ENCODE peak calls at places on chromosomes 16 and 17, in nine cellular contexts. One of them, this sample, is unnamed.

GRCh38 chr17:56489980-56490379 is 103.5 kb upstream of the NOG start:
- DNase-seq in NCI-H2081: no peak
- DNase-seq in effector CD4-positive, alpha-beta T cell: no peak
- DNase-seq in stimulated activated CD8-positive, alpha-beta memory T cell treated with anti-CD3 and anti-CD28 coated beads, Interleukin-12 subunit alpha, Interleukin-12 subunit beta, amount 100 ng/mL, for 4 hours: no peak
- DNase-seq in brain microvascular endothelial cell: no peak
- DNase-seq in hypothalamus: no peak
- DNase-seq in posterior cingulate gyrus: no peak
- DNase-seq in fibroblast of lung: no peak
- DNase-seq in GDM1: no peak
- DNase-seq in this sample: no peak

GRCh38 chr16:89298826-89299225 is 81.3 kb downstream of the ZNF778 start:
- DNase-seq in NCI-H2081: no peak
- DNase-seq in effector CD4-positive, alpha-beta T cell: no peak
- DNase-seq in stimulated activated CD8-positive, alpha-beta memory T cell treated with anti-CD3 and anti-CD28 coated beads, Interleukin-12 subunit alpha, Interleukin-12 subunit beta, amount 100 ng/mL, for 4 hours: no peak
- DNase-seq in brain microvascular endothelial cell: no peak
- DNase-seq in hypothalamus: no peak
- DNase-seq in posterior cingulate gyrus: no peak
- DNase-seq in fibroblast of lung: no peak
- DNase-seq in GDM1: no peak
- DNase-seq in this sample: no peak

GRCh38 chr17:9002610-9003354 is 18.5 kb upstream of the NTN1 start:
- DNase-seq in NCI-H2081: no peak
- DNase-seq in effector CD4-positive, alpha-beta T cell: no peak
- DNase-seq in stimulated activated CD8-positive, alpha-beta memory T cell treated with anti-CD3 and anti-CD28 coated beads, Interleukin-12 subunit alpha, Interleukin-12 subunit beta, amount 100 ng/mL, for 4 hours: no peak
- DNase-seq in brain microvascular endothelial cell: no peak
- DNase-seq in hypothalamus: no peak
- DNase-seq in posterior cingulate gyrus: peak; percentile 68
- DNase-seq in fibroblast of lung: peak; percentile 30
- DNase-seq in GDM1: no peak
- DNase-seq in this sample: peak; percentile 52

GRCh38 chr16:20319406-20319805 is 7.9 kb downstream of the GP2 start:
- DNase-seq in NCI-H2081: no peak
- DNase-seq in effector CD4-positive, alpha-beta T cell: no peak
- DNase-seq in stimulated activated CD8-positive, alpha-beta memory T cell treated with anti-CD3 and anti-CD28 coated beads, Interleukin-12 subunit alpha, Interleukin-12 subunit beta, amount 100 ng/mL, for 4 hours: no peak
- DNase-seq in brain microvascular endothelial cell: no peak
- DNase-seq in hypothalamus: no peak
- DNase-seq in posterior cingulate gyrus: no peak
- DNase-seq in fibroblast of lung: no peak
- DNase-seq in GDM1: no peak
- DNase-seq in this sample: no peak

GRCh38 chr17:32192379-32192778 is 50.1 kb downstream of the RHOT1 start:
- DNase-seq in NCI-H2081: no peak
- DNase-seq in effector CD4-positive, alpha-beta T cell: no peak
- DNase-seq in stimulated activated CD8-positive, alpha-beta memory T cell treated with anti-CD3 and anti-CD28 coated beads, Interleukin-12 subunit alpha, Interleukin-12 subunit beta, amount 100 ng/mL, for 4 hours: no peak
- DNase-seq in brain microvascular endothelial cell: peak; percentile 19
- DNase-seq in hypothalamus: no peak
- DNase-seq in posterior cingulate gyrus: no peak
- DNase-seq in fibroblast of lung: peak; percentile 58
- DNase-seq in GDM1: no peak
- DNase-seq in this sample: no peak

GRCh38 chr17:64732336-64733006 is 70.4 kb upstream of the SMURF2 start:
- DNase-seq in NCI-H2081: no peak
- DNase-seq in effector CD4-positive, alpha-beta T cell: no peak
- DNase-seq in stimulated activated CD8-positive, alpha-beta memory T cell treated with anti-CD3 and anti-CD28 coated beads, Interleukin-12 subunit alpha, Interleukin-12 subunit beta, amount 100 ng/mL, for 4 hours: no peak
- DNase-seq in brain microvascular endothelial cell: peak; percentile 62
- DNase-seq in hypothalamus: no peak
- DNase-seq in posterior cingulate gyrus: no peak
- DNase-seq in fibroblast of lung: peak; percentile 80
- DNase-seq in GDM1: no peak
- DNase-seq in this sample: no peak

GRCh38 chr16:3836641-3837040 is 43.9 kb downstream of the CREBBP start:
- DNase-seq in NCI-H2081: no peak
- DNase-seq in effector CD4-positive, alpha-beta T cell: no peak
- DNase-seq in stimulated activated CD8-positive, alpha-beta memory T cell treated with anti-CD3 and anti-CD28 coated beads, Interleukin-12 subunit alpha, Interleukin-12 subunit beta, amount 100 ng/mL, for 4 hours: no peak
- DNase-seq in brain microvascular endothelial cell: no peak
- DNase-seq in hypothalamus: no peak
- DNase-seq in posterior cingulate gyrus: no peak
- DNase-seq in fibroblast of lung: no peak
- DNase-seq in GDM1: no peak
- DNase-seq in this sample: peak; percentile 76

GRCh38 chr16:58655215-58655596 is 25.6 kb upstream of the CNOT1 start:
- DNase-seq in NCI-H2081: no peak
- DNase-seq in effector CD4-positive, alpha-beta T cell: no peak
- DNase-seq in stimulated activated CD8-positive, alpha-beta memory T cell treated with anti-CD3 and anti-CD28 coated beads, Interleukin-12 subunit alpha, Interleukin-12 subunit beta, amount 100 ng/mL, for 4 hours: no peak
- DNase-seq in brain microvascular endothelial cell: no peak
- DNase-seq in hypothalamus: no peak
- DNase-seq in posterior cingulate gyrus: no peak
- DNase-seq in fibroblast of lung: no peak
- DNase-seq in GDM1: no peak
- DNase-seq in this sample: no peak

GRCh38 chr17:54353789-54354525 is 531.2 kb downstream of the KIF2B start:
- DNase-seq in NCI-H2081: no peak
- DNase-seq in effector CD4-positive, alpha-beta T cell: no peak
- DNase-seq in stimulated activated CD8-positive, alpha-beta memory T cell treated with anti-CD3 and anti-CD28 coated beads, Interleukin-12 subunit alpha, Interleukin-12 subunit beta, amount 100 ng/mL, for 4 hours: no peak
- DNase-seq in brain microvascular endothelial cell: no peak
- DNase-seq in hypothalamus: no peak
- DNase-seq in posterior cingulate gyrus: no peak
- DNase-seq in fibroblast of lung: no peak
- DNase-seq in GDM1: no peak
- DNase-seq in this sample: no peak

GRCh38 chr17:1486802-1487695 is 5.4 kb downstream of the MYO1C start:
- DNase-seq in NCI-H2081: no peak
- DNase-seq in effector CD4-positive, alpha-beta T cell: peak; percentile 71
- DNase-seq in stimulated activated CD8-positive, alpha-beta memory T cell treated with anti-CD3 and anti-CD28 coated beads, Interleukin-12 subunit alpha, Interleukin-12 subunit beta, amount 100 ng/mL, for 4 hours: peak; percentile 72
- DNase-seq in brain microvascular endothelial cell: peak; percentile 34
- DNase-seq in hypothalamus: no peak
- DNase-seq in posterior cingulate gyrus: no peak
- DNase-seq in fibroblast of lung: peak; percentile 67
- DNase-seq in GDM1: no peak
- DNase-seq in this sample: peak; percentile 94

GRCh38 chr16:84526794-84527485 is 22.5 kb upstream of the MEAK7 start:
- DNase-seq in NCI-H2081: no peak
- DNase-seq in effector CD4-positive, alpha-beta T cell: no peak
- DNase-seq in stimulated activated CD8-positive, alpha-beta memory T cell treated with anti-CD3 and anti-CD28 coated beads, Interleukin-12 subunit alpha, Interleukin-12 subunit beta, amount 100 ng/mL, for 4 hours: no peak
- DNase-seq in brain microvascular endothelial cell: no peak
- DNase-seq in hypothalamus: no peak
- DNase-seq in posterior cingulate gyrus: peak; percentile 79
- DNase-seq in fibroblast of lung: peak; percentile 85
- DNase-seq in GDM1: no peak
- DNase-seq in this sample: peak; percentile 40

GRCh38 chr16:74709477-74709877 is 8.8 kb upstream of the MLKL start:
- DNase-seq in NCI-H2081: peak; percentile 50
- DNase-seq in effector CD4-positive, alpha-beta T cell: peak; percentile 75
- DNase-seq in stimulated activated CD8-positive, alpha-beta memory T cell treated with anti-CD3 and anti-CD28 coated beads, Interleukin-12 subunit alpha, Interleukin-12 subunit beta, amount 100 ng/mL, for 4 hours: peak; percentile 62
- DNase-seq in brain microvascular endothelial cell: peak; percentile 49
- DNase-seq in hypothalamus: peak; percentile 43
- DNase-seq in posterior cingulate gyrus: peak; percentile 94
- DNase-seq in fibroblast of lung: peak; percentile 50
- DNase-seq in GDM1: peak; percentile 18
- DNase-seq in this sample: peak; percentile 95

GRCh38 chr17:44878627-44879221 is 20.5 kb downstream of the EFTUD2 start:
- DNase-seq in NCI-H2081: peak; percentile 31
- DNase-seq in effector CD4-positive, alpha-beta T cell: no peak
- DNase-seq in stimulated activated CD8-positive, alpha-beta memory T cell treated with anti-CD3 and anti-CD28 coated beads, Interleukin-12 subunit alpha, Interleukin-12 subunit beta, amount 100 ng/mL, for 4 hours: no peak
- DNase-seq in brain microvascular endothelial cell: peak; percentile 16
- DNase-seq in hypothalamus: no peak
- DNase-seq in posterior cingulate gyrus: no peak
- DNase-seq in fibroblast of lung: peak; percentile 20
- DNase-seq in GDM1: no peak
- DNase-seq in this sample: peak; percentile 68

GRCh38 chr17:68248199-68248825 is 469 bp downstream of the AMZ2 start:
- DNase-seq in NCI-H2081: no peak
- DNase-seq in effector CD4-positive, alpha-beta T cell: no peak
- DNase-seq in stimulated activated CD8-positive, alpha-beta memory T cell treated with anti-CD3 and anti-CD28 coated beads, Interleukin-12 subunit alpha, Interleukin-12 subunit beta, amount 100 ng/mL, for 4 hours: no peak
- DNase-seq in brain microvascular endothelial cell: peak; percentile 51
- DNase-seq in hypothalamus: peak; percentile 81
- DNase-seq in posterior cingulate gyrus: no peak
- DNase-seq in fibroblast of lung: peak; percentile 66
- DNase-seq in GDM1: no peak
- DNase-seq in this sample: no peak

GRCh38 chr16:66070140-66070887 is 296.2 kb upstream of the CDH5 start:
- DNase-seq in NCI-H2081: no peak
- DNase-seq in effector CD4-positive, alpha-beta T cell: no peak
- DNase-seq in stimulated activated CD8-positive, alpha-beta memory T cell treated with anti-CD3 and anti-CD28 coated beads, Interleukin-12 subunit alpha, Interleukin-12 subunit beta, amount 100 ng/mL, for 4 hours: no peak
- DNase-seq in brain microvascular endothelial cell: no peak
- DNase-seq in hypothalamus: peak; percentile 1
- DNase-seq in posterior cingulate gyrus: no peak
- DNase-seq in fibroblast of lung: peak; percentile 73
- DNase-seq in GDM1: no peak
- DNase-seq in this sample: no peak

GRCh38 chr16:67284699-67285646 is 5.6 kb downstream of the PLEKHG4 start:
- DNase-seq in NCI-H2081: peak; percentile 81
- DNase-seq in effector CD4-positive, alpha-beta T cell: no peak
- DNase-seq in stimulated activated CD8-positive, alpha-beta memory T cell treated with anti-CD3 and anti-CD28 coated beads, Interleukin-12 subunit alpha, Interleukin-12 subunit beta, amount 100 ng/mL, for 4 hours: no peak
- DNase-seq in brain microvascular endothelial cell: no peak
- DNase-seq in hypothalamus: no peak
- DNase-seq in posterior cingulate gyrus: peak; percentile 78
- DNase-seq in fibroblast of lung: peak; percentile 26
- DNase-seq in GDM1: no peak
- DNase-seq in this sample: peak; percentile 36

GRCh38 chr17:7213895-7214299 is 5.7 kb downstream of the DLG4 start:
- DNase-seq in NCI-H2081: peak; percentile 84
- DNase-seq in effector CD4-positive, alpha-beta T cell: peak; percentile 75
- DNase-seq in stimulated activated CD8-positive, alpha-beta memory T cell treated with anti-CD3 and anti-CD28 coated beads, Interleukin-12 subunit alpha, Interleukin-12 subunit beta, amount 100 ng/mL, for 4 hours: no peak
- DNase-seq in brain microvascular endothelial cell: peak; percentile 70
- DNase-seq in hypothalamus: no peak
- DNase-seq in posterior cingulate gyrus: peak; percentile 91
- DNase-seq in fibroblast of lung: peak; percentile 77
- DNase-seq in GDM1: peak; percentile 68
- DNase-seq in this sample: peak; percentile 77

GRCh38 chr16:70638814-70639792 is 7.3 kb upstream of the IL34 start:
- DNase-seq in NCI-H2081: no peak
- DNase-seq in effector CD4-positive, alpha-beta T cell: no peak
- DNase-seq in stimulated activated CD8-positive, alpha-beta memory T cell treated with anti-CD3 and anti-CD28 coated beads, Interleukin-12 subunit alpha, Interleukin-12 subunit beta, amount 100 ng/mL, for 4 hours: no peak
- DNase-seq in brain microvascular endothelial cell: peak; percentile 92
- DNase-seq in hypothalamus: no peak
- DNase-seq in posterior cingulate gyrus: no peak
- DNase-seq in fibroblast of lung: peak; percentile 80
- DNase-seq in GDM1: no peak
- DNase-seq in this sample: peak; percentile 40

GRCh38 chr16:17921357-17921978 is 415.1 kb downstream of the NPIPA8 start:
- DNase-seq in NCI-H2081: no peak
- DNase-seq in effector CD4-positive, alpha-beta T cell: peak; percentile 14
- DNase-seq in stimulated activated CD8-positive, alpha-beta memory T cell treated with anti-CD3 and anti-CD28 coated beads, Interleukin-12 subunit alpha, Interleukin-12 subunit beta, amount 100 ng/mL, for 4 hours: peak; percentile 4
- DNase-seq in brain microvascular endothelial cell: no peak
- DNase-seq in hypothalamus: no peak
- DNase-seq in posterior cingulate gyrus: no peak
- DNase-seq in fibroblast of lung: no peak
- DNase-seq in GDM1: peak; percentile 17
- DNase-seq in this sample: peak; percentile 32

GRCh38 chr17:61349350-61349749 is 50.3 kb upstream of the TBX2 start:
- DNase-seq in NCI-H2081: no peak
- DNase-seq in effector CD4-positive, alpha-beta T cell: no peak
- DNase-seq in stimulated activated CD8-positive, alpha-beta memory T cell treated with anti-CD3 and anti-CD28 coated beads, Interleukin-12 subunit alpha, Interleukin-12 subunit beta, amount 100 ng/mL, for 4 hours: no peak
- DNase-seq in brain microvascular endothelial cell: no peak
- DNase-seq in hypothalamus: no peak
- DNase-seq in posterior cingulate gyrus: no peak
- DNase-seq in fibroblast of lung: no peak
- DNase-seq in GDM1: no peak
- DNase-seq in this sample: peak; percentile 18

GRCh38 chr17:72782985-72783701 is 309.3 kb downstream of the SLC39A11 start:
- DNase-seq in NCI-H2081: no peak
- DNase-seq in effector CD4-positive, alpha-beta T cell: no peak
- DNase-seq in stimulated activated CD8-positive, alpha-beta memory T cell treated with anti-CD3 and anti-CD28 coated beads, Interleukin-12 subunit alpha, Interleukin-12 subunit beta, amount 100 ng/mL, for 4 hours: no peak
- DNase-seq in brain microvascular endothelial cell: no peak
- DNase-seq in hypothalamus: no peak
- DNase-seq in posterior cingulate gyrus: no peak
- DNase-seq in fibroblast of lung: no peak
- DNase-seq in GDM1: no peak
- DNase-seq in this sample: no peak

GRCh38 chr16:27650073-27650701 is 100.2 kb downstream of the KATNIP start:
- DNase-seq in NCI-H2081: no peak
- DNase-seq in effector CD4-positive, alpha-beta T cell: no peak
- DNase-seq in stimulated activated CD8-positive, alpha-beta memory T cell treated with anti-CD3 and anti-CD28 coated beads, Interleukin-12 subunit alpha, Interleukin-12 subunit beta, amount 100 ng/mL, for 4 hours: no peak
- DNase-seq in brain microvascular endothelial cell: no peak
- DNase-seq in hypothalamus: no peak
- DNase-seq in posterior cingulate gyrus: no peak
- DNase-seq in fibroblast of lung: no peak
- DNase-seq in GDM1: no peak
- DNase-seq in this sample: peak; percentile 19

GRCh38 chr17:35368086-35368824 is 5.2 kb downstream of the SLFN11 start:
- DNase-seq in NCI-H2081: no peak
- DNase-seq in effector CD4-positive, alpha-beta T cell: no peak
- DNase-seq in stimulated activated CD8-positive, alpha-beta memory T cell treated with anti-CD3 and anti-CD28 coated beads, Interleukin-12 subunit alpha, Interleukin-12 subunit beta, amount 100 ng/mL, for 4 hours: no peak
- DNase-seq in brain microvascular endothelial cell: no peak
- DNase-seq in hypothalamus: no peak
- DNase-seq in posterior cingulate gyrus: no peak
- DNase-seq in fibroblast of lung: no peak
- DNase-seq in GDM1: peak; percentile 77
- DNase-seq in this sample: no peak

GRCh38 chr16:97822-98221 is 19.8 kb downstream of the MPG start:
- DNase-seq in NCI-H2081: no peak
- DNase-seq in effector CD4-positive, alpha-beta T cell: no peak
- DNase-seq in stimulated activated CD8-positive, alpha-beta memory T cell treated with anti-CD3 and anti-CD28 coated beads, Interleukin-12 subunit alpha, Interleukin-12 subunit beta, amount 100 ng/mL, for 4 hours: no peak
- DNase-seq in brain microvascular endothelial cell: peak; percentile 43
- DNase-seq in hypothalamus: no peak
- DNase-seq in posterior cingulate gyrus: no peak
- DNase-seq in fibroblast of lung: peak; percentile 72
- DNase-seq in GDM1: no peak
- DNase-seq in this sample: peak; percentile 68

GRCh38 chr17:58121925-58122324 is 26.3 kb upstream of the OR4D1 start:
- DNase-seq in NCI-H2081: peak; percentile 25
- DNase-seq in effector CD4-positive, alpha-beta T cell: peak; percentile 24
- DNase-seq in stimulated activated CD8-positive, alpha-beta memory T cell treated with anti-CD3 and anti-CD28 coated beads, Interleukin-12 subunit alpha, Interleukin-12 subunit beta, amount 100 ng/mL, for 4 hours: no peak
- DNase-seq in brain microvascular endothelial cell: peak; percentile 25
- DNase-seq in hypothalamus: no peak
- DNase-seq in posterior cingulate gyrus: no peak
- DNase-seq in fibroblast of lung: peak; percentile 35
- DNase-seq in GDM1: peak; percentile 43
- DNase-seq in this sample: no peak

GRCh38 chr17:11324846-11325420 is 83.9 kb downstream of the SHISA6 start:
- DNase-seq in NCI-H2081: no peak
- DNase-seq in effector CD4-positive, alpha-beta T cell: no peak
- DNase-seq in stimulated activated CD8-positive, alpha-beta memory T cell treated with anti-CD3 and anti-CD28 coated beads, Interleukin-12 subunit alpha, Interleukin-12 subunit beta, amount 100 ng/mL, for 4 hours: no peak
- DNase-seq in brain microvascular endothelial cell: no peak
- DNase-seq in hypothalamus: no peak
- DNase-seq in posterior cingulate gyrus: no peak
- DNase-seq in fibroblast of lung: no peak
- DNase-seq in GDM1: no peak
- DNase-seq in this sample: no peak

GRCh38 chr17:20771104-20771503 is 191.6 kb downstream of the CDRT15L2 start:
- DNase-seq in NCI-H2081: no peak
- DNase-seq in effector CD4-positive, alpha-beta T cell: no peak
- DNase-seq in stimulated activated CD8-positive, alpha-beta memory T cell treated with anti-CD3 and anti-CD28 coated beads, Interleukin-12 subunit alpha, Interleukin-12 subunit beta, amount 100 ng/mL, for 4 hours: no peak
- DNase-seq in brain microvascular endothelial cell: no peak
- DNase-seq in hypothalamus: no peak
- DNase-seq in posterior cingulate gyrus: no peak
- DNase-seq in fibroblast of lung: no peak
- DNase-seq in GDM1: no peak
- DNase-seq in this sample: no peak

GRCh38 chr16:86635181-86635580 is 56.8 kb downstream of the FOXL1 start:
- DNase-seq in NCI-H2081: no peak
- DNase-seq in effector CD4-positive, alpha-beta T cell: no peak
- DNase-seq in stimulated activated CD8-positive, alpha-beta memory T cell treated with anti-CD3 and anti-CD28 coated beads, Interleukin-12 subunit alpha, Interleukin-12 subunit beta, amount 100 ng/mL, for 4 hours: no peak
- DNase-seq in brain microvascular endothelial cell: peak; percentile 74
- DNase-seq in hypothalamus: no peak
- DNase-seq in posterior cingulate gyrus: no peak
- DNase-seq in fibroblast of lung: peak; percentile 74
- DNase-seq in GDM1: no peak
- DNase-seq in this sample: no peak